ENCODE peak calls at places on chromosome 6, in six cellular contexts. One of them, this sample, is unnamed.

GRCh38 chr6:143806282-143807102 is 36.6 kb upstream of the LTV1 start:
- DNase-seq in HCT116: no peak
- DNase-seq in H1: no peak
- DNase-seq in HepG2: no peak
- DNase-seq in K562: peak; percentile 95
- DNase-seq in GM12878: no peak
- DNase-seq in this sample: no peak

GRCh38 chr6:113178349-113178748 is 678.8 kb upstream of the MARCKS start:
- DNase-seq in HCT116: no peak
- DNase-seq in H1: no peak
- DNase-seq in HepG2: no peak
- DNase-seq in K562: no peak
- DNase-seq in GM12878: no peak
- DNase-seq in this sample: no peak

GRCh38 chr6:109001554-109001953 is 93.1 kb downstream of the SESN1 start:
- DNase-seq in HCT116: no peak
- DNase-seq in H1: no peak
- DNase-seq in HepG2: no peak
- DNase-seq in K562: no peak
- DNase-seq in GM12878: no peak
- DNase-seq in this sample: no peak

GRCh38 chr6:28134015-28134414 is 7.7 kb upstream of the ZKSCAN8 start:
- DNase-seq in HCT116: peak; percentile 29
- DNase-seq in H1: no peak
- DNase-seq in HepG2: peak; percentile 59
- DNase-seq in K562: peak; percentile 72
- DNase-seq in GM12878: no peak
- DNase-seq in this sample: no peak

GRCh38 chr6:109768485-109768884 is 77.4 kb downstream of the FIG4 start:
- DNase-seq in HCT116: no peak
- DNase-seq in H1: no peak
- DNase-seq in HepG2: no peak
- DNase-seq in K562: no peak
- DNase-seq in GM12878: no peak
- DNase-seq in this sample: no peak

GRCh38 chr6:139556532-139556931 is 182.1 kb upstream of the CITED2 start:
- DNase-seq in HCT116: no peak
- DNase-seq in H1: no peak
- DNase-seq in HepG2: no peak
- DNase-seq in K562: no peak
- DNase-seq in GM12878: no peak
- DNase-seq in this sample: no peak

GRCh38 chr6:6820688-6821238 is 232.2 kb downstream of the LY86 start:
- DNase-seq in HCT116: peak; percentile 98
- DNase-seq in H1: no peak
- DNase-seq in HepG2: no peak
- DNase-seq in K562: no peak
- DNase-seq in GM12878: no peak
- DNase-seq in this sample: peak; percentile 32

GRCh38 chr6:55868910-55869479 is 6.4 kb downstream of the BMP5 start:
- DNase-seq in HCT116: peak; percentile 2
- DNase-seq in H1: no peak
- DNase-seq in HepG2: no peak
- DNase-seq in K562: no peak
- DNase-seq in GM12878: peak; percentile 59
- DNase-seq in this sample: no peak

GRCh38 chr6:158374020-158374419 is 61.8 kb downstream of the TULP4 start:
- DNase-seq in HCT116: no peak
- DNase-seq in H1: no peak
- DNase-seq in HepG2: no peak
- DNase-seq in K562: no peak
- DNase-seq in GM12878: no peak
- DNase-seq in this sample: no peak

GRCh38 chr6:33347816-33348215 is 30.3 kb upstream of the ZBTB22 start:
- DNase-seq in HCT116: no peak
- DNase-seq in H1: no peak
- DNase-seq in HepG2: no peak
- DNase-seq in K562: no peak
- DNase-seq in GM12878: no peak
- DNase-seq in this sample: no peak

GRCh38 chr6:48101277-48101676 is 9.7 kb downstream of the PTCHD4 start:
- DNase-seq in HCT116: no peak
- DNase-seq in H1: no peak
- DNase-seq in HepG2: no peak
- DNase-seq in K562: no peak
- DNase-seq in GM12878: no peak
- DNase-seq in this sample: no peak

GRCh38 chr6:170262481-170263088 is 28.3 kb downstream of the DLL1 start:
- DNase-seq in HCT116: no peak
- DNase-seq in H1: no peak
- DNase-seq in HepG2: no peak
- DNase-seq in K562: no peak
- DNase-seq in GM12878: no peak
- DNase-seq in this sample: no peak

GRCh38 chr6:42099340-42100028 is 42.9 kb downstream of the C6orf132 start:
- DNase-seq in HCT116: no peak
- DNase-seq in H1: no peak
- DNase-seq in HepG2: peak; percentile 39
- DNase-seq in K562: peak; percentile 69
- DNase-seq in GM12878: no peak
- DNase-seq in this sample: no peak

GRCh38 chr6:82712826-82713225 is 349.2 kb downstream of the TPBG start:
- DNase-seq in HCT116: no peak
- DNase-seq in H1: no peak
- DNase-seq in HepG2: no peak
- DNase-seq in K562: peak; percentile 6
- DNase-seq in GM12878: no peak
- DNase-seq in this sample: no peak

GRCh38 chr6:82705579-82705978 is 342.0 kb downstream of the TPBG start:
- DNase-seq in HCT116: no peak
- DNase-seq in H1: no peak
- DNase-seq in HepG2: no peak
- DNase-seq in K562: no peak
- DNase-seq in GM12878: no peak
- DNase-seq in this sample: no peak

GRCh38 chr6:82711992-82712788 is 348.6 kb downstream of the TPBG start:
- DNase-seq in HCT116: no peak
- DNase-seq in H1: no peak
- DNase-seq in HepG2: no peak
- DNase-seq in K562: no peak
- DNase-seq in GM12878: no peak
- DNase-seq in this sample: no peak

DNA sequence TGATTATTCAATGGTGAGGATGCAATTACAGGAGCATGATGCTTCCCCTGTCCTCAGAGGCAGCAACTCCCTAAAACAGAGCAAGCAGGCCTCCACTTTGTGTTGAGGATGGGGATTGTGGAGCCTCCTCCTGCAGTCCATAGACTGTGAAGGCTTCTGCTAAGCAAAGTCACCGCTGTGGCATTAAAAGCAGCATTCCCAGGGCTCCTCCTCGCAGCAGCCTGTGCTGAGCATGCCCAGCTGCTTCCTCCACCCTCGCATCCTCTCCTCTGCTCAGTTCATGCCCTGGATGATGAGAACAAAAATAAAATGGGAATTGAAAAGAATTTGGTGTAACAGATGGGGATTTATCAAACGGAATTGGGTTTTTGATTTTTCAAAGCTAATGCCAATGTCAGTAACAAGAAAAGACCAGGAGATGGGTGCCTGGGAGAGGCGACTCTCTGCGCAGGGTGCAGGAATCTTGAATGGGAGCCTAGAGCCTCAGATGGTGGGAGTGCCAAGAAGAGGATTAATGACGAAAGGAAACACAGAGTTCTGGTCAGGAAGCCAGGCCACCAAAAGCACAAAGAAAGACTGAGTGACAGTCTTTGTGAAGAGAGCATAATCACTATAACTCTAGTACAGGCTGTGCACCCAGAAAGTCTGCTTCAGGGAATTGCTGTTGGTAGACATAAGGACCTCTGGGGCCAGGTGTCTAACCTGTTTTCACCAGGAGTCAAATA is 347.6 kb downstream of the TPBG start:
- DNase-seq in HCT116: no peak
- DNase-seq in H1: no peak
- DNase-seq in HepG2: no peak
- DNase-seq in K562: no peak
- DNase-seq in GM12878: no peak
- DNase-seq in this sample: no peak
- TF ChIP-seq ZNF274 in HCT116: no peak
- TF ChIP-seq ZNF274 in H1: no peak
- TF ChIP-seq ZNF274 in HepG2: no peak
- TF ChIP-seq ZNF274 in K562: no peak
- TF ChIP-seq ZNF274 in GM12878: no peak
- TF ChIP-seq ZNF274 in this sample: no peak

DNA sequence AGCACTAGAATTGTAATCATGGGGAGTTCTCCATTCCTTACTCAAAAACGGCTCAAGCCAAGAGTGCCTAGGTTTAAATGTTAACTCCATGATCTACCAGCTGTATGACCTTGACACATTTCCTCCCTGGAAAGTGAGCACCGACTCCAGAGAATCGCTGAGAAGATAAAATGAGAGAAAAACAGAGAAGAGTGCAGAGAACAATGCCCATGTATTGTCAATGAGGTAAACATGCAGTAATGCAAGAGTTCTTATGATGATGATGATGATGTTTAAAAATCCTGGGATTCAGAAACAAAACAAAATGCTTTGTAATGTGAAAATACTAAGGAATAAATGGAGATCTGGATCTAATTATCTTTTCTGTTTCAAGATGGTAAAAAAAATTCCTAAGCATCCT is 64.8 kb upstream of the BEND6 start:
- DNase-seq in HCT116: no peak
- DNase-seq in H1: no peak
- DNase-seq in HepG2: no peak
- DNase-seq in K562: no peak
- DNase-seq in GM12878: no peak
- DNase-seq in this sample: no peak
- H3K9ac ChIP-seq in HCT116: no peak overlapping the region
- H3K9ac ChIP-seq in H1: no peak overlapping the region
- H3K9ac ChIP-seq in HepG2: no peak overlapping the region
- H3K9ac ChIP-seq in K562: no peak overlapping the region
- H3K9ac ChIP-seq in GM12878: no peak overlapping the region
- H3K9ac ChIP-seq in this sample: no peak overlapping the region

GRCh38 chr6:39891976-39892375 is 42.3 kb downstream of the MOCS1 start:
- DNase-seq in HCT116: no peak
- DNase-seq in H1: no peak
- DNase-seq in HepG2: no peak
- DNase-seq in K562: no peak
- DNase-seq in GM12878: no peak
- DNase-seq in this sample: no peak
- TF ChIP-seq ZNF274 in HCT116: no peak
- TF ChIP-seq ZNF274 in H1: no peak
- TF ChIP-seq ZNF274 in HepG2: no peak
- TF ChIP-seq ZNF274 in K562: no peak
- TF ChIP-seq ZNF274 in GM12878: no peak
- TF ChIP-seq ZNF274 in this sample: no peak

DNA sequence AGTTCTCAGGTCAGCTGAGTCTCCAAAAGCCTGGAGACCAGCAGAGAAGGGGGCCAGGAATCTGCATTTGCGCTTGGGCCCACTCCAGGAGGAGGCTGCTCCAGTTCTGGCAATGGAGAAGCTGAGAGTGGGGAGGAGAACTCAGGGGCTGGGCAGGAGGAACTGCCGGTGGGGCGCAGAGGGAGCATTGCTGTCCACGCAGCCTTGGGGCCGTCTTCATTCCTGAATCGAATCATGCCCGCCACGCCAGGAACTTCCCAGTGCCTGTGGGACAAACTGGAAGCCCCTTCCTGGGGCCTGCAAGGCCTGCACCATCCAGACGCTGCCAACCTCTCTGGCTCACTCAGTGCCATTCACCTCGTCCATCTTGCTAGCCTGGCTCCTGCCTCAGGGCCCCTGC is 16.9 kb downstream of the RAB44 start:
- DNase-seq in HCT116: no peak
- DNase-seq in H1: no peak
- DNase-seq in HepG2: no peak
- DNase-seq in K562: no peak
- DNase-seq in GM12878: no peak
- DNase-seq in this sample: no peak
- H3K9ac ChIP-seq in HCT116: no peak overlapping the region
- H3K9ac ChIP-seq in H1: no peak overlapping the region
- H3K9ac ChIP-seq in HepG2: no peak overlapping the region
- H3K9ac ChIP-seq in K562: peak overlapping the region; percentile 40
- H3K9ac ChIP-seq in GM12878: no peak overlapping the region
- H3K9ac ChIP-seq in this sample: no peak overlapping the region

DNA sequence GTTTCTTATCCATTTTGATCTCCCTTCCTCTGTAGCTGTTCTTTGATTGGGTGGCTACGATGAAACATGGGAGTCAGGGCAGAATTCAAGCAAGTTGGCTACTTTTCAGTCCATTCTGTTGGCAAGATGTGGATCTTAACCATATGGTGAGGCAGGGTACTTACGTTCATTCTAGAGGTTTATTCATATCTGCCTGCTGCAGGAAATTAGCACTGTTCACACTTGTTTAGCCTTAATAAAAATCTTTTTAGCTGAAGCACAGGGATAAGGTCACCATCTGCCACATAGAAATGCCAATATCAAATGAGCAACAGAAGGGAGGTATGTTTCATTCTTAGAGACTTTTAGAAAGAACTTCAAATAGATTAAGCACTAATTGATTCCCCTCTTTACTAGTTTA is 83.9 kb downstream of the GRIK2 start:
- DNase-seq in HCT116: no peak
- DNase-seq in H1: no peak
- DNase-seq in HepG2: no peak
- DNase-seq in K562: no peak
- DNase-seq in GM12878: no peak
- DNase-seq in this sample: no peak
- TF ChIP-seq ZNF274 in HCT116: no peak
- TF ChIP-seq ZNF274 in H1: no peak
- TF ChIP-seq ZNF274 in HepG2: no peak
- TF ChIP-seq ZNF274 in K562: no peak
- TF ChIP-seq ZNF274 in GM12878: no peak
- TF ChIP-seq ZNF274 in this sample: no peak

GRCh38 chr6:98847767-98848538 is 13.6 kb downstream of the POU3F2 start:
- DNase-seq in HCT116: no peak
- DNase-seq in H1: no peak
- DNase-seq in HepG2: no peak
- DNase-seq in K562: no peak
- DNase-seq in GM12878: no peak
- DNase-seq in this sample: no peak
- H3K9ac ChIP-seq in HCT116: no peak overlapping the region
- H3K9ac ChIP-seq in H1: no peak overlapping the region
- H3K9ac ChIP-seq in HepG2: no peak overlapping the region
- H3K9ac ChIP-seq in K562: no peak overlapping the region
- H3K9ac ChIP-seq in GM12878: no peak overlapping the region
- H3K9ac ChIP-seq in this sample: no peak overlapping the region

DNA sequence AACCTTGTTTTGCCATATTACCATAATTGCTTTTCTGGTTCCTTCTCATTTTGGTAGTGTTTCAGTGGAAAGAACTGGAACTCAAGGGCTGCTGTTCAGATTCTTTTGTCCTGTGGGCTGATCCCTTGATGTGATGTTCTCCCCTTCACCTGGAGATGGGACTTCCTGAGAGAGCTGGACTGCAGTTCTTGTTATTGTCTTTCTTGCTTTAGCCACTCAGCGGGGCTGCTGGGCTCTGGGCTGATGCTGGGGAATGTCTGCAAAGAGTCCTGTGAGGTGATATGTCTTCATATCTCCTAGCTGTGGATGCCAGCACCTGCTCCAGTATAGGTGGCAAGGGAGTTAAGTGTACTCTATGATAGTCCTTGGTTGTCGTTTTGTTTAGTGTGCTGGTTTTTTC is 79.0 kb downstream of the BCKDHB start:
- DNase-seq in HCT116: no peak
- DNase-seq in H1: no peak
- DNase-seq in HepG2: no peak
- DNase-seq in K562: no peak
- DNase-seq in GM12878: no peak
- DNase-seq in this sample: no peak
- TF ChIP-seq ZNF274 in HCT116: no peak
- TF ChIP-seq ZNF274 in H1: no peak
- TF ChIP-seq ZNF274 in HepG2: no peak
- TF ChIP-seq ZNF274 in K562: no peak
- TF ChIP-seq ZNF274 in GM12878: no peak
- TF ChIP-seq ZNF274 in this sample: no peak

This sample was measured in NT2/D1.